ENCODE peak calls at places on chromosomes 1 and 21, in nine cellular contexts. H is foreskin fibroblast; A is activated T-helper 9 cell treated with anti-CD3 and anti-CD28 coated beads, Interleukin-2, amount 50 U/mL, for 16 hours; D is stimulated activated CD4-positive, alpha-beta T cell treated with anti-CD3 and anti-CD28 coated beads, Interleukin-2, amount 100 ng/mL, for 48 hours; N is NCI-H1105; V is NCI-H748 treated with DMSO at 0.1 percent for 48 hours; P is mesenteric fat pad; I is effector CD4-positive, alpha-beta T cell; W is activated CD8-positive, alpha-beta memory T cell treated with anti-CD3 and anti-CD28 coated beads, Interleukin-2, amount 50 U/mL, for 4 hours. F is an unnamed sample.

GRCh38 chr1:112501810-112502641 is 6.7 kb upstream of the WNT2B start:
- DNase-seq in H (peak), A (peak), D (peak), N (peak), V (peak), P (no peak), I (peak), W (peak), F (peak)

GRCh38 chr1:22812092-22812880 is 101.6 kb downstream of the EPHB2 start:
- DNase-seq in H (no peak), A (no peak), D (no peak), N (no peak), V (no peak), P (no peak), I (no peak), W (no peak), F (no peak)

GRCh38 chr1:204455063-204455830 is 39.4 kb downstream of the PIK3C2B start:
- DNase-seq in H (no peak), A (no peak), D (no peak), N (no peak), V (no peak), P (no peak), I (no peak), W (no peak), F (no peak)

GRCh38 chr1:36582066-36582755 is 99.5 kb upstream of the CSF3R start:
- DNase-seq in H (no peak), A (no peak), D (no peak), N (no peak), V (no peak), P (no peak), I (no peak), W (no peak), F (no peak)

GRCh38 chr1:216626394-216627067 is 96.7 kb downstream of the ESRRG start:
- DNase-seq in H (no peak), A (no peak), D (no peak), N (no peak), V (no peak), P (no peak), I (no peak), W (no peak), F (peak)

GRCh38 chr21:45511661-45512431 is 30.4 kb downstream of the SLC19A1 start:
- DNase-seq in H (no peak), A (no peak), D (no peak), N (no peak), V (no peak), P (no peak), I (no peak), W (no peak), F (no peak)

GRCh38 chr21:46081022-46081861 is 16.7 kb upstream of the COL6A2 start:
- DNase-seq in H (peak), A (no peak), D (no peak), N (no peak), V (no peak), P (peak), I (no peak), W (no peak), F (no peak)

GRCh38 chr1:154983776-154984466 is 777 bp downstream of the FLAD1 start:
- DNase-seq in H (no peak), A (no peak), D (no peak), N (no peak), V (no peak), P (no peak), I (no peak), W (no peak), F (no peak)

GRCh38 chr1:21439721-21440629 is at the start of gene NBPF3:
- DNase-seq in H (peak), A (peak), D (peak), N (peak), V (peak), P (peak), I (peak), W (peak), F (peak)

GRCh38 chr1:39170731-39171375 is 33.6 kb upstream of the MACF1 start:
- DNase-seq in H (peak), A (no peak), D (no peak), N (peak), V (peak), P (no peak), I (no peak), W (no peak), F (no peak)

GRCh38 chr1:183231545-183231944 is 45.5 kb downstream of the LAMC2 start:
- DNase-seq in H (no peak), A (no peak), D (no peak), N (no peak), V (no peak), P (no peak), I (no peak), W (no peak), F (no peak)

GRCh38 chr1:85762804-85763203 is 54.6 kb upstream of the ZNHIT6 start:
- DNase-seq in H (no peak), A (no peak), D (no peak), N (no peak), V (no peak), P (no peak), I (no peak), W (no peak), F (no peak)

GRCh38 chr1:228487336-228488106 is at the start of gene RNF187:
- DNase-seq in H (no peak), A (peak), D (peak), N (no peak), V (no peak), P (peak), I (peak), W (peak), F (no peak)

GRCh38 chr1:87787551-87787950 is 458.9 kb downstream of the LMO4 start:
- DNase-seq in H (no peak), A (no peak), D (no peak), N (no peak), V (no peak), P (no peak), I (no peak), W (no peak), F (peak)

GRCh38 chr21:43959231-43960041 is 52.7 kb upstream of the TRAPPC10 start:
- DNase-seq in H (peak), A (no peak), D (no peak), N (no peak), V (no peak), P (no peak), I (no peak), W (no peak), F (no peak)

GRCh38 chr21:44989538-44989888 is 49.7 kb downstream of the SLX9 start:
- DNase-seq in H (no peak), A (no peak), D (no peak), N (no peak), V (no peak), P (no peak), I (no peak), W (no peak), F (peak)

F was measured in A172.